ENCODE peak calls at places on chromosomes 3 and 15, in five cellular contexts. B, N, K, E and Z are unnamed samples. For H3K4me1, the result is how much of the 10 kb centered on the place peaks cover.

GRCh38 chr15:66461917-66462316 is 35.6 kb downstream of the SNAPC5 start:
- DNase-seq in B (no peak), N (no peak), K (no peak), E (peak), Z (no peak)

GRCh38 chr3:167735233-167736107 is at the start of gene SERPINI1:
- DNase-seq in B (peak), N (peak), K (peak), E (peak), Z (peak)

GRCh38 chr3:66722675-66723074 is 221.9 kb upstream of the LRIG1 start:
- DNase-seq in B (peak), N (no peak), K (no peak), E (peak), Z (no peak)

GRCh38 chr3:42052867-42053351 is 38.2 kb upstream of the TRAK1 start:
- DNase-seq in B (peak), N (no peak), K (peak), E (peak), Z (no peak)

GRCh38 chr15:35530698-35531097 is 15.3 kb downstream of the DPH6 start:
- DNase-seq in B (no peak), N (no peak), K (no peak), E (no peak), Z (no peak)

GRCh38 chr3:141050913-141051632 is at the start of gene SPSB4:
- DNase-seq in B (peak), N (peak), K (peak), E (peak), Z (peak)

GRCh38 chr15:31265090-31265870 is 61.4 kb upstream of the KLF13 start:
- DNase-seq in B (no peak), N (no peak), K (peak), E (no peak), Z (peak)

GRCh38 chr15:77375133-77375532 is 44.8 kb downstream of the PEAK1 start:
- DNase-seq in B (no peak), N (no peak), K (no peak), E (no peak), Z (no peak)

GRCh38 chr3:34382859-34383258 is 584.4 kb downstream of the PDCD6IP start:
- DNase-seq in B (no peak), N (no peak), K (no peak), E (no peak), Z (no peak)

GRCh38 chr3:122975924-122976293 is 51.7 kb downstream of the SEMA5B start:
- DNase-seq in B (no peak), N (no peak), K (no peak), E (peak), Z (no peak)
- H3K4me1 ChIP-seq in B (under half), N (under half), K (under half), E (under half), Z (under half)

GRCh38 chr15:59303641-59304433 is 68.8 kb downstream of the MYO1E start:
- DNase-seq in B (no peak), N (no peak), K (no peak), E (peak), Z (no peak)

GRCh38 chr15:59307164-59307535 is 65.5 kb downstream of the MYO1E start:
- DNase-seq in B (no peak), N (no peak), K (no peak), E (no peak), Z (no peak)

GRCh38 chr15:59303136-59303535 is 69.5 kb downstream of the MYO1E start:
- DNase-seq in B (no peak), N (no peak), K (no peak), E (no peak), Z (no peak)

GRCh38 chr15:59306520-59307163 is 66.0 kb downstream of the MYO1E start:
- DNase-seq in B (peak), N (no peak), K (no peak), E (peak), Z (no peak)

DNA sequence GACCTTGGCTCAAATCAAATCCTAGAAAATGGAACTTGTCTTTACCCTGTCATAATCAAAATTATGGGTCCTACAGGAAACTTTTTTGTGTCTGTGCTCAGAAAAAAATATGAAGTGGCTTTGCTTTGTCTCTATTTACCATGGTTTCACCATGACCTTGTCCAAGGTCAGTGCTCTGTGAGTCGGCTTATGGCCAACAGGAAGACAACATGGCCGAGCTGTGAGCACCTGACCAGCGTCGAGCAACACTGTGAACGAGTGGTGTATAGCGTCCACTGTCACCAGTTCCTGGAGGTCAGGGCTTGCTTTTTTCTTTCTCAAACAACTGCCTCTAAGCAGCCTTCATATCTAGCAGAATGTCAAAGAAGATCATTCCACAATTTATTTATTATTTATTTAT is 67.9 kb downstream of the MYO1E start:
- DNase-seq in B (no peak), N (no peak), K (no peak), E (no peak), Z (no peak)
- H3K4me2 ChIP-seq in B (peak), N (peak), K (no peak), E (no peak), Z (no peak)

GRCh38 chr3:129003578-129004112 is 2.5 kb downstream of the EFCC1 start:
- DNase-seq in B (no peak), N (no peak), K (peak), E (no peak), Z (peak)
- H3K4me1 ChIP-seq in B (under half), N (under half), K (under half), E (under half), Z (under half)

DNA sequence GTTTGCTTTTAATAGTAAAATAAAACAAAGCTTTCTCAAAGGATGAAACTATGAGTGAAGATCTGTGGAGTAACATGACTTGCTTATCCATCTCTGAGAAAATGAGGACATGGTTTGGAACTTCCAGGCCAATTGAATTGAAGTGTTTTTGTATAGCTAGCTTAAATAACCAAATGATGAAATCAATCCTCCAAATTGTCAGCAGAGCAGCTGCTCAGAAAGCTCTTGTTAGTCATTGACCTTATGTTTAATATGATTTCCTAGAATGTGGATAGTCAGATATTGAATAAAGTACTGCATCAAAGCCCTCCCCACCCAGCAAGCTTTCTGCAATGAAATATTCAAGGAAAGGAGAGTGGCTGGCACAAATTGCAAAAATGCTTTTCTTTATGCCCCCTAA is 437.2 kb downstream of the MFSD1 start:
- DNase-seq in B (peak), N (no peak), K (no peak), E (no peak), Z (no peak)
- H3K4me2 ChIP-seq in B (no peak), N (no peak), K (no peak), E (no peak), Z (no peak)

GRCh38 chr3:44067431-44067830 is 174.3 kb upstream of the TOPAZ1 start:
- DNase-seq in B (no peak), N (no peak), K (no peak), E (no peak), Z (no peak)

GRCh38 chr3:44070841-44071240 is 170.8 kb upstream of the TOPAZ1 start:
- DNase-seq in B (no peak), N (no peak), K (no peak), E (no peak), Z (no peak)

GRCh38 chr3:44066806-44067205 is 174.9 kb upstream of the TOPAZ1 start:
- DNase-seq in B (no peak), N (no peak), K (no peak), E (no peak), Z (no peak)

GRCh38 chr3:44069276-44069675 is 172.4 kb upstream of the TOPAZ1 start:
- DNase-seq in B (no peak), N (no peak), K (no peak), E (no peak), Z (no peak)

GRCh38 chr3:44068753-44069152 is 172.9 kb upstream of the TOPAZ1 start:
- DNase-seq in B (no peak), N (no peak), K (no peak), E (no peak), Z (no peak)
- H3K4me1 ChIP-seq in B (under half), N (under half), K (under half), E (under half), Z (under half)

GRCh38 chr15:85398822-85399221 is 18.4 kb downstream of the AKAP13 start:
- DNase-seq in B (no peak), N (no peak), K (no peak), E (no peak), Z (no peak)

GRCh38 chr15:85394552-85395333 is 14.3 kb downstream of the AKAP13 start:
- DNase-seq in B (no peak), N (no peak), K (no peak), E (no peak), Z (no peak)

GRCh38 chr15:85397926-85398325 is 17.5 kb downstream of the AKAP13 start:
- DNase-seq in B (no peak), N (no peak), K (no peak), E (no peak), Z (no peak)

GRCh38 chr15:85397151-85397550 is 16.7 kb downstream of the AKAP13 start:
- DNase-seq in B (no peak), N (no peak), K (no peak), E (no peak), Z (no peak)

GRCh38 chr15:85396554-85396953 is 16.2 kb downstream of the AKAP13 start:
- DNase-seq in B (no peak), N (no peak), K (no peak), E (no peak), Z (no peak)
- H3K4me2 ChIP-seq in B (no peak), N (no peak), K (no peak), E (no peak), Z (no peak)